ENCODE peak calls at places on chromosome 21, in eight cellular contexts. V, R, F, I, H, W, D and J are unnamed samples.

GRCh38 chr21:44836666-44837471 is 19.0 kb upstream of the SUMO3 start:
- DNase-seq in F (peak), I (peak), V (peak), W (no peak), D (peak), H (no peak), R (no peak), J (no peak)

GRCh38 chr21:38959686-38960049 is 153.9 kb downstream of the ETS2 start:
- DNase-seq in H (no peak), V (no peak), D (no peak), R (no peak), F (no peak), I (peak), W (no peak), J (no peak)

GRCh38 chr21:30733026-30733425 is 14.0 kb downstream of the KRTAP21-2 start:
- DNase-seq in W (no peak), D (no peak), H (no peak), V (no peak), R (no peak), I (no peak), F (no peak), J (no peak)

GRCh38 chr21:17343055-17343454 is 169.8 kb upstream of the CXADR start:
- DNase-seq in H (no peak), I (peak), V (no peak), R (no peak), F (peak), W (no peak), D (no peak), J (peak)

GRCh38 chr21:38814126-38815059 is 8.7 kb downstream of the ETS2 start:
- DNase-seq in V (no peak), F (no peak), D (peak), I (no peak), H (no peak), R (no peak), W (no peak), J (no peak)

GRCh38 chr21:39452965-39453332 is 1.2 kb downstream of the SH3BGR start:
- DNase-seq in F (no peak), V (no peak), H (no peak), R (no peak), D (no peak), I (no peak), W (no peak), J (no peak)

GRCh38 chr21:46554431-46555224 is 50.3 kb downstream of the S100B start:
- DNase-seq in R (no peak), D (no peak), W (no peak), H (no peak), V (no peak), I (no peak), F (no peak), J (no peak)

GRCh38 chr21:46515109-46515508 is 56.4 kb downstream of the DIP2A start:
- DNase-seq in H (peak), D (no peak), W (no peak), V (no peak), R (peak), I (no peak), F (peak), J (peak)

GRCh38 chr21:16942703-16943102 is 570.1 kb upstream of the CXADR start:
- DNase-seq in D (peak), I (peak), V (no peak), F (peak), R (no peak), W (no peak), H (no peak), J (no peak)

GRCh38 chr21:38824124-38824822 is 18.5 kb downstream of the ETS2 start:
- DNase-seq in V (no peak), W (no peak), F (no peak), I (peak), R (peak), D (no peak), H (peak), J (peak)

GRCh38 chr21:40471103-40471502 is 375.9 kb downstream of the DSCAM start:
- DNase-seq in F (peak), W (no peak), I (no peak), R (no peak), D (no peak), H (no peak), V (no peak), J (no peak)

GRCh38 chr21:38524168-38525153 is 26.2 kb upstream of the ERG start:
- DNase-seq in W (no peak), H (no peak), R (no peak), F (no peak), I (no peak), V (peak), D (no peak), J (no peak)

GRCh38 chr21:42109873-42110525 is 38.9 kb downstream of the UMODL1 start:
- DNase-seq in I (no peak), H (no peak), V (no peak), R (no peak), W (no peak), F (no peak), D (no peak), J (no peak)

GRCh38 chr21:18617291-18617690 is 213.7 kb upstream of the TMPRSS15 start:
- DNase-seq in D (no peak), V (no peak), R (no peak), F (no peak), W (no peak), I (no peak), H (no peak), J (no peak)

GRCh38 chr21:33794586-33794985 is 121.0 kb downstream of the ATP5PO start:
- DNase-seq in V (no peak), W (no peak), R (no peak), I (no peak), D (peak), F (no peak), H (no peak), J (no peak)

GRCh38 chr21:34796518-34797201 is 127.9 kb downstream of the CLIC6 start:
- DNase-seq in R (no peak), I (peak), H (no peak), D (peak), W (no peak), V (peak), F (no peak), J (no peak)

GRCh38 chr21:43315244-43316137 is 111.4 kb downstream of the SIK1 start:
- DNase-seq in I (no peak), F (no peak), D (no peak), V (peak), W (no peak), H (no peak), R (peak), J (peak)

GRCh38 chr21:41770901-41771624 is 4.2 kb upstream of the RIPK4 start:
- DNase-seq in W (no peak), I (no peak), H (no peak), F (no peak), R (no peak), V (no peak), D (no peak), J (no peak)

GRCh38 chr21:35395728-35396127 is 346.6 kb upstream of the RUNX1 start:
- DNase-seq in I (no peak), V (no peak), D (no peak), H (no peak), F (peak), W (no peak), R (no peak), J (peak)